ENCODE peak calls at places on chromosomes 5 and 9, in ten cellular contexts. F is SHP77; E is activated gamma-delta T cell treated with Interleukin-2 at 50 U/mL for 16 hours; I is CD4-positive, alpha-beta memory T cell; M is Kasumi-1; K is SW480; P is frontal cortex; G is HEK293T; S is NCI-H748 treated with DMSO at 0.1 percent for 48 hours; N is CD8-positive, alpha-beta T cell. X is an unnamed sample.

GRCh38 chr5:113068559-113068958 is 92.0 kb downstream of the DCP2 start:
- DNase-seq in F (no peak), E (no peak), I (no peak), M (no peak), K (no peak), P (no peak), G (no peak), S (no peak), N (no peak), X (peak)

GRCh38 chr9:87884578-87885459 is 2.1 kb downstream of the SPATA31E1 start:
- DNase-seq in F (no peak), E (no peak), I (no peak), M (no peak), K (no peak), P (no peak), G (peak), S (no peak), N (no peak), X (no peak)

GRCh38 chr5:849651-850301 is 1.0 kb downstream of the ZDHHC11 start:
- DNase-seq in F (no peak), E (no peak), I (peak), M (no peak), K (no peak), P (no peak), G (no peak), S (no peak), N (no peak), X (peak)

GRCh38 chr9:14218253-14218652 is 95.7 kb downstream of the NFIB start:
- DNase-seq in F (no peak), E (no peak), I (no peak), M (no peak), K (no peak), P (no peak), G (no peak), S (no peak), N (no peak), X (no peak)

GRCh38 chr9:4837126-4837767 is 44.5 kb downstream of the RCL1 start:
- DNase-seq in F (no peak), E (no peak), I (no peak), M (no peak), K (no peak), P (no peak), G (no peak), S (no peak), N (no peak), X (peak)

GRCh38 chr5:89697581-89697980 is 712.0 kb downstream of the CETN3 start:
- DNase-seq in F (peak), E (no peak), I (no peak), M (no peak), K (no peak), P (no peak), G (no peak), S (peak), N (no peak), X (no peak)

GRCh38 chr9:138021251-138022056 is 143.9 kb downstream of the CACNA1B start:
- DNase-seq in F (no peak), E (no peak), I (no peak), M (no peak), K (no peak), P (no peak), G (no peak), S (no peak), N (no peak), X (no peak)

GRCh38 chr5:76663573-76663972 is 40.4 kb upstream of the F2RL2 start:
- DNase-seq in F (no peak), E (no peak), I (no peak), M (no peak), K (no peak), P (no peak), G (no peak), S (no peak), N (no peak), X (no peak)

GRCh38 chr5:179306191-179307005 is 38.9 kb downstream of the ADAMTS2 start:
- DNase-seq in F (no peak), E (no peak), I (no peak), M (no peak), K (no peak), P (no peak), G (no peak), S (no peak), N (no peak), X (peak)

GRCh38 chr9:135584371-135584770 is 22.8 kb downstream of the PAEP start:
- DNase-seq in F (no peak), E (no peak), I (no peak), M (no peak), K (no peak), P (no peak), G (no peak), S (no peak), N (no peak), X (peak)

GRCh38 chr9:27538668-27539067 is 9.1 kb upstream of the MOB3B start:
- DNase-seq in F (no peak), E (no peak), I (no peak), M (no peak), K (no peak), P (no peak), G (no peak), S (no peak), N (no peak), X (no peak)

GRCh38 chr5:146718628-146719027 is 159.9 kb downstream of the PPP2R2B start:
- DNase-seq in F (no peak), E (no peak), I (no peak), M (no peak), K (no peak), P (no peak), G (no peak), S (no peak), N (no peak), X (no peak)

GRCh38 chr9:108386859-108387384 is 468.9 kb downstream of the ACTL7B start:
- DNase-seq in F (no peak), E (no peak), I (no peak), M (no peak), K (no peak), P (no peak), G (no peak), S (no peak), N (no peak), X (peak)

GRCh38 chr9:133945977-133946753 is 46.0 kb downstream of the VAV2 start:
- DNase-seq in F (no peak), E (no peak), I (no peak), M (no peak), K (no peak), P (no peak), G (no peak), S (no peak), N (peak), X (peak)

GRCh38 chr5:68533571-68534051 is 318.1 kb downstream of the PIK3R1 start:
- DNase-seq in F (peak), E (no peak), I (no peak), M (no peak), K (peak), P (no peak), G (no peak), S (peak), N (no peak), X (no peak)

GRCh38 chr5:9183989-9184388 is 361.9 kb downstream of the SEMA5A start:
- DNase-seq in F (no peak), E (no peak), I (no peak), M (no peak), K (no peak), P (no peak), G (no peak), S (no peak), N (no peak), X (no peak)

GRCh38 chr9:97876061-97876460 is 23.0 kb downstream of the FOXE1 start:
- DNase-seq in F (no peak), E (no peak), I (no peak), M (no peak), K (no peak), P (no peak), G (no peak), S (no peak), N (no peak), X (no peak)

GRCh38 chr9:123063172-123063508 is 29.7 kb downstream of the GPR21 start:
- DNase-seq in F (no peak), E (no peak), I (no peak), M (no peak), K (no peak), P (no peak), G (no peak), S (no peak), N (no peak), X (no peak)

GRCh38 chr9:126511426-126511825 is 102.3 kb upstream of the LMX1B start:
- DNase-seq in F (no peak), E (no peak), I (no peak), M (no peak), K (no peak), P (no peak), G (no peak), S (no peak), N (no peak), X (peak)

GRCh38 chr9:109799792-109800191 is 19.8 kb downstream of the PALM2AKAP2 start:
- DNase-seq in F (no peak), E (no peak), I (no peak), M (no peak), K (no peak), P (no peak), G (no peak), S (no peak), N (no peak), X (peak)

GRCh38 chr5:61598140-61598539 is 266.1 kb downstream of the ZSWIM6 start:
- DNase-seq in F (no peak), E (no peak), I (no peak), M (no peak), K (no peak), P (no peak), G (no peak), S (no peak), N (no peak), X (no peak)

GRCh38 chr9:34717996-34718614 is 8.2 kb upstream of the CCL21 start:
- DNase-seq in F (no peak), E (no peak), I (no peak), M (no peak), K (no peak), P (no peak), G (no peak), S (no peak), N (no peak), X (no peak)

GRCh38 chr9:106432631-106433030 is 430.3 kb upstream of the ZNF462 start:
- DNase-seq in F (no peak), E (no peak), I (no peak), M (no peak), K (no peak), P (no peak), G (no peak), S (no peak), N (no peak), X (no peak)

GRCh38 chr5:52814749-52815148 is 27.0 kb downstream of the ITGA1 start:
- DNase-seq in F (no peak), E (no peak), I (no peak), M (no peak), K (no peak), P (no peak), G (no peak), S (no peak), N (no peak), X (no peak)

GRCh38 chr9:123424552-123425225 is 68.7 kb downstream of the CRB2 start:
- DNase-seq in F (no peak), E (no peak), I (no peak), M (no peak), K (no peak), P (no peak), G (no peak), S (no peak), N (no peak), X (no peak)

GRCh38 chr5:98735806-98736507 is 37.5 kb upstream of the RGMB start:
- DNase-seq in F (no peak), E (no peak), I (no peak), M (no peak), K (no peak), P (no peak), G (no peak), S (no peak), N (no peak), X (peak)

GRCh38 chr9:87862536-87863268 is 20.0 kb upstream of the SPATA31E1 start:
- DNase-seq in F (no peak), E (no peak), I (no peak), M (no peak), K (peak), P (no peak), G (no peak), S (no peak), N (no peak), X (peak)

GRCh38 chr5:177412603-177413233 is 3.4 kb upstream of the F12 start:
- DNase-seq in F (no peak), E (no peak), I (peak), M (no peak), K (no peak), P (no peak), G (no peak), S (no peak), N (no peak), X (peak)

GRCh38 chr9:70119786-70120185 is 76.1 kb downstream of the MAMDC2 start:
- DNase-seq in F (no peak), E (no peak), I (no peak), M (no peak), K (no peak), P (no peak), G (no peak), S (no peak), N (no peak), X (no peak)

GRCh38 chr9:91162784-91163440 is 198.8 kb downstream of the AUH start:
- DNase-seq in F (no peak), E (peak), I (peak), M (peak), K (peak), P (no peak), G (no peak), S (no peak), N (peak), X (peak)

GRCh38 chr5:44665101-44665701 is 143.5 kb upstream of the MRPS30 start:
- DNase-seq in F (no peak), E (no peak), I (no peak), M (no peak), K (no peak), P (no peak), G (no peak), S (no peak), N (no peak), X (peak)

GRCh38 chr5:66209794-66210193 is 65.7 kb downstream of the SREK1 start:
- DNase-seq in F (no peak), E (no peak), I (no peak), M (no peak), K (no peak), P (no peak), G (no peak), S (no peak), N (no peak), X (no peak)

GRCh38 chr5:132370241-132370820 is 821 bp downstream of the SLC22A5 start:
- DNase-seq in F (no peak), E (no peak), I (no peak), M (no peak), K (no peak), P (no peak), G (no peak), S (no peak), N (no peak), X (peak)

GRCh38 chr9:16099901-16100300 is 547.1 kb downstream of the CCDC171 start:
- DNase-seq in F (no peak), E (no peak), I (no peak), M (no peak), K (no peak), P (no peak), G (no peak), S (no peak), N (no peak), X (no peak)

GRCh38 chr5:80103375-80103774 is 68.2 kb downstream of the THBS4 start:
- DNase-seq in F (no peak), E (no peak), I (no peak), M (peak), K (no peak), P (no peak), G (no peak), S (no peak), N (peak), X (no peak)

GRCh38 chr5:38329132-38329715 is 70.9 kb downstream of the EGFLAM start:
- DNase-seq in F (no peak), E (no peak), I (no peak), M (no peak), K (peak), P (no peak), G (no peak), S (no peak), N (no peak), X (peak)

X was measured in osteoblast.